ENCODE peak calls at places on chromosomes 5 and 9, in eight cellular contexts. B, O, M, H, L, Y, C and S are unnamed samples.

GRCh38 chr9:76643399-76644117 is 120.7 kb upstream of the PCA3 start:
- DNase-seq in B (no peak), O (no peak), M (no peak), H (no peak), L (no peak), Y (no peak), C (no peak), S (no peak)

GRCh38 chr5:146595088-146595487 is 79.1 kb upstream of the GPR151 start:
- DNase-seq in B (no peak), O (no peak), M (no peak), H (no peak), L (no peak), Y (peak; percentile 30), C (no peak), S (no peak)

GRCh38 chr5:56852228-56853000 is 37.1 kb downstream of the MAP3K1 start:
- DNase-seq in B (no peak), O (no peak), M (no peak), H (no peak), L (no peak), Y (no peak), C (no peak), S (peak; percentile 36)

GRCh38 chr9:137682431-137682991 is 63.7 kb downstream of the EHMT1 start:
- DNase-seq in B (no peak), O (no peak), M (no peak), H (no peak), L (no peak), Y (no peak), C (no peak), S (no peak)

GRCh38 chr9:7237473-7238243 is 479.9 kb downstream of the KDM4C start:
- DNase-seq in B (no peak), O (no peak), M (no peak), H (no peak), L (no peak), Y (no peak), C (no peak), S (peak; percentile 77)

GRCh38 chr5:68515514-68515913 is 300.0 kb downstream of the PIK3R1 start:
- DNase-seq in B (no peak), O (no peak), M (no peak), H (no peak), L (no peak), Y (no peak), C (no peak), S (no peak)

GRCh38 chr9:107336718-107337360 is 53.8 kb downstream of the RAD23B start:
- DNase-seq in B (no peak), O (no peak), M (no peak), H (no peak), L (peak; percentile 90), Y (no peak), C (no peak), S (peak; percentile 62)

GRCh38 chr5:170211575-170212334 is 21.0 kb upstream of the C5orf58 start:
- DNase-seq in B (no peak), O (no peak), M (no peak), H (no peak), L (no peak), Y (no peak), C (no peak), S (no peak)

GRCh38 chr5:39521945-39522590 is 97.3 kb upstream of the DAB2 start:
- DNase-seq in B (no peak), O (no peak), M (no peak), H (no peak), L (no peak), Y (no peak), C (no peak), S (no peak)

GRCh38 chr5:159854916-159855315 is 61.4 kb upstream of the ADRA1B start:
- DNase-seq in B (no peak), O (no peak), M (no peak), H (no peak), L (no peak), Y (no peak), C (no peak), S (peak; percentile 48)